ENCODE peak calls at places on chromosomes 12 and 14, in nine cellular contexts. H, C, F, G, R, O, M, P and S are unnamed samples.

GRCh38 chr12:84397279-84397678 is 515.3 kb downstream of the SLC6A15 start:
- DNase-seq in H (no peak), C (no peak), F (no peak), G (no peak), R (no peak), O (no peak), M (no peak), P (peak; percentile 10), S (no peak)

GRCh38 chr12:48924617-48925217 is 575 bp downstream of the FKBP11 start:
- DNase-seq in H (peak; percentile 88), C (no peak), F (peak; percentile 67), G (peak; percentile 72), R (peak; percentile 89), O (peak; percentile 18), M (peak; percentile 77), P (peak; percentile 31), S (peak; percentile 90)

GRCh38 chr12:27057543-27057942 is 24.8 kb downstream of the C12orf71 start:
- DNase-seq in H (no peak), C (no peak), F (no peak), G (no peak), R (no peak), O (no peak), M (no peak), P (no peak), S (no peak)

GRCh38 chr12:100566887-100567637 is 6.4 kb upstream of the GAS2L3 start:
- DNase-seq in H (no peak), C (no peak), F (no peak), G (no peak), R (peak; percentile 13), O (peak; percentile 2), M (no peak), P (no peak), S (peak; percentile 66)

GRCh38 chr14:58817846-58818245 is 180.1 kb downstream of the DACT1 start:
- DNase-seq in H (no peak), C (peak; percentile 23), F (no peak), G (no peak), R (no peak), O (no peak), M (no peak), P (peak; percentile 79), S (no peak)

GRCh38 chr14:100904307-100905019 is 941 bp upstream of the RTL1 start:
- DNase-seq in H (peak; percentile 86), C (no peak), F (no peak), G (no peak), R (no peak), O (no peak), M (peak; percentile 82), P (no peak), S (no peak)

GRCh38 chr12:16492820-16493797 is 112.9 kb downstream of the LMO3 start:
- DNase-seq in H (no peak), C (no peak), F (no peak), G (no peak), R (no peak), O (no peak), M (no peak), P (no peak), S (no peak)

GRCh38 chr12:124651508-124652273 is 84.3 kb upstream of the NCOR2 start:
- DNase-seq in H (no peak), C (no peak), F (no peak), G (no peak), R (no peak), O (peak; percentile 37), M (no peak), P (no peak), S (no peak)

GRCh38 chr12:88375960-88376305 is 204.3 kb downstream of the KITLG start:
- DNase-seq in H (no peak), C (no peak), F (no peak), G (no peak), R (no peak), O (no peak), M (no peak), P (no peak), S (no peak)

GRCh38 chr12:57008113-57008687 is 1.9 kb upstream of the ZBTB39 start:
- DNase-seq in H (peak; percentile 62), C (peak; percentile 41), F (no peak), G (no peak), R (peak; percentile 79), O (no peak), M (peak; percentile 83), P (peak; percentile 74), S (peak; percentile 75)

GRCh38 chr12:58293308-58293983 is 352.1 kb downstream of the ATP23 start:
- DNase-seq in H (no peak), C (no peak), F (no peak), G (no peak), R (no peak), O (no peak), M (no peak), P (no peak), S (no peak)

GRCh38 chr12:110698171-110698902 is 9.4 kb upstream of the HVCN1 start:
- DNase-seq in H (peak; percentile 84), C (no peak), F (peak; percentile 37), G (peak; percentile 81), R (peak; percentile 93), O (peak; percentile 55), M (peak; percentile 93), P (peak; percentile 53), S (peak; percentile 96)

GRCh38 chr12:48022676-48023385 is 18.6 kb upstream of the COL2A1 start:
- DNase-seq in H (peak; percentile 55), C (no peak), F (no peak), G (no peak), R (no peak), O (no peak), M (peak; percentile 32), P (no peak), S (no peak)

GRCh38 chr12:29149691-29150382 is 759 bp downstream of the FAR2 start:
- DNase-seq in H (peak; percentile 72), C (no peak), F (no peak), G (peak; percentile 38), R (no peak), O (peak; percentile 44), M (peak; percentile 38), P (no peak), S (no peak)

GRCh38 chr14:64506751-64507150 is 2.2 kb downstream of the ZBTB1 start:
- DNase-seq in H (no peak), C (no peak), F (no peak), G (no peak), R (peak; percentile 25), O (no peak), M (no peak), P (no peak), S (peak; percentile 45)

GRCh38 chr12:93100610-93101009 is 171.5 kb upstream of the EEA1 start:
- DNase-seq in H (no peak), C (no peak), F (no peak), G (no peak), R (no peak), O (no peak), M (no peak), P (peak; percentile 52), S (no peak)

GRCh38 chr12:57738661-57739237 is at the start of gene AGAP2:
- DNase-seq in H (peak; percentile 92), C (no peak), F (no peak), G (no peak), R (no peak), O (peak; percentile 53), M (peak; percentile 78), P (no peak), S (no peak)

GRCh38 chr14:52342849-52343606 is 28.9 kb downstream of the PTGER2 start:
- DNase-seq in H (no peak), C (no peak), F (no peak), G (no peak), R (no peak), O (no peak), M (peak; percentile 28), P (no peak), S (no peak)

GRCh38 chr12:2688381-2688881 is 106.3 kb upstream of the FKBP4 start:
- DNase-seq in H (peak; percentile 33), C (no peak), F (no peak), G (no peak), R (no peak), O (no peak), M (no peak), P (no peak), S (no peak)

GRCh38 chr12:4320859-4321701 is at the start of gene TIGAR:
- DNase-seq in H (peak; percentile 99), C (peak; percentile 69), F (peak; percentile 76), G (peak; percentile 95), R (peak; percentile 96), O (peak; percentile 94), M (peak; percentile 99), P (peak; percentile 90), S (peak; percentile 97)

GRCh38 chr12:110619534-110619953 is 5.6 kb downstream of the TCTN1 start:
- DNase-seq in H (no peak), C (no peak), F (no peak), G (no peak), R (peak; percentile 75), O (no peak), M (no peak), P (no peak), S (peak; percentile 86)

GRCh38 chr12:81800298-81801148 is 41.4 kb upstream of the PPFIA2 start:
- DNase-seq in H (no peak), C (no peak), F (no peak), G (no peak), R (no peak), O (no peak), M (peak; percentile 57), P (no peak), S (no peak)

GRCh38 chr12:131895640-131896079 is 1.2 kb downstream of the ULK1 start:
- DNase-seq in H (no peak), C (no peak), F (no peak), G (no peak), R (peak; percentile 19), O (no peak), M (no peak), P (no peak), S (no peak)

GRCh38 chr12:131682511-131682895 is 28.4 kb upstream of the SFSWAP start:
- DNase-seq in H (no peak), C (no peak), F (no peak), G (no peak), R (no peak), O (no peak), M (no peak), P (no peak), S (peak; percentile 35)